ENCODE peak calls at places on chromosomes 1 and 21, in ten cellular contexts. One of them, this sample, is unnamed.

GRCh38 chr21:38567577-38568360 is 69.5 kb upstream of the ERG start:
- DNase-seq in RCC 7860: no peak
- DNase-seq in T-helper 2 cell: no peak
- DNase-seq in Calu3: no peak
- DNase-seq in naive thymus-derived CD8-positive, alpha-beta T cell: no peak
- DNase-seq in EH: peak
- DNase-seq in DMS153: no peak
- DNase-seq in putamen: no peak
- DNase-seq in fibroblast of lung: peak
- DNase-seq in astrocyte of the spinal cord: peak
- DNase-seq in this sample: peak

GRCh38 chr1:164361927-164362326 is 197.1 kb upstream of the PBX1 start:
- DNase-seq in RCC 7860: no peak
- DNase-seq in T-helper 2 cell: no peak
- DNase-seq in Calu3: no peak
- DNase-seq in naive thymus-derived CD8-positive, alpha-beta T cell: no peak
- DNase-seq in EH: no peak
- DNase-seq in DMS153: no peak
- DNase-seq in putamen: no peak
- DNase-seq in fibroblast of lung: no peak
- DNase-seq in astrocyte of the spinal cord: no peak
- DNase-seq in this sample: no peak

GRCh38 chr1:168287237-168287664 is 6.6 kb downstream of the TBX19 start:
- DNase-seq in RCC 7860: peak
- DNase-seq in T-helper 2 cell: peak
- DNase-seq in Calu3: no peak
- DNase-seq in naive thymus-derived CD8-positive, alpha-beta T cell: no peak
- DNase-seq in EH: peak
- DNase-seq in DMS153: peak
- DNase-seq in putamen: no peak
- DNase-seq in fibroblast of lung: peak
- DNase-seq in astrocyte of the spinal cord: peak
- DNase-seq in this sample: no peak

GRCh38 chr21:36830041-36830440 is 131.1 kb downstream of the SIM2 start:
- DNase-seq in RCC 7860: no peak
- DNase-seq in T-helper 2 cell: no peak
- DNase-seq in Calu3: no peak
- DNase-seq in naive thymus-derived CD8-positive, alpha-beta T cell: no peak
- DNase-seq in EH: no peak
- DNase-seq in DMS153: no peak
- DNase-seq in putamen: no peak
- DNase-seq in fibroblast of lung: no peak
- DNase-seq in astrocyte of the spinal cord: no peak
- DNase-seq in this sample: no peak

GRCh38 chr1:3690282-3691065 is 38.2 kb downstream of the TP73 start:
- DNase-seq in RCC 7860: no peak
- DNase-seq in T-helper 2 cell: no peak
- DNase-seq in Calu3: no peak
- DNase-seq in naive thymus-derived CD8-positive, alpha-beta T cell: no peak
- DNase-seq in EH: no peak
- DNase-seq in DMS153: peak
- DNase-seq in putamen: no peak
- DNase-seq in fibroblast of lung: no peak
- DNase-seq in astrocyte of the spinal cord: no peak
- DNase-seq in this sample: no peak

GRCh38 chr21:45209046-45209445 is 78.6 kb downstream of the POFUT2 start:
- DNase-seq in RCC 7860: no peak
- DNase-seq in T-helper 2 cell: peak
- DNase-seq in Calu3: no peak
- DNase-seq in naive thymus-derived CD8-positive, alpha-beta T cell: no peak
- DNase-seq in EH: peak
- DNase-seq in DMS153: no peak
- DNase-seq in putamen: no peak
- DNase-seq in fibroblast of lung: peak
- DNase-seq in astrocyte of the spinal cord: peak
- DNase-seq in this sample: peak

GRCh38 chr1:1759456-1760344 is 18.6 kb downstream of the NADK start:
- DNase-seq in RCC 7860: no peak
- DNase-seq in T-helper 2 cell: no peak
- DNase-seq in Calu3: peak
- DNase-seq in naive thymus-derived CD8-positive, alpha-beta T cell: no peak
- DNase-seq in EH: no peak
- DNase-seq in DMS153: peak
- DNase-seq in putamen: no peak
- DNase-seq in fibroblast of lung: no peak
- DNase-seq in astrocyte of the spinal cord: no peak
- DNase-seq in this sample: no peak

GRCh38 chr1:110960777-110961420 is 2.8 kb downstream of the LRIF1 start:
- DNase-seq in RCC 7860: no peak
- DNase-seq in T-helper 2 cell: no peak
- DNase-seq in Calu3: no peak
- DNase-seq in naive thymus-derived CD8-positive, alpha-beta T cell: no peak
- DNase-seq in EH: no peak
- DNase-seq in DMS153: no peak
- DNase-seq in putamen: no peak
- DNase-seq in fibroblast of lung: no peak
- DNase-seq in astrocyte of the spinal cord: no peak
- DNase-seq in this sample: no peak

GRCh38 chr21:28627691-28628090 is 365.0 kb downstream of the LTN1 start:
- DNase-seq in RCC 7860: no peak
- DNase-seq in T-helper 2 cell: no peak
- DNase-seq in Calu3: no peak
- DNase-seq in naive thymus-derived CD8-positive, alpha-beta T cell: no peak
- DNase-seq in EH: no peak
- DNase-seq in DMS153: no peak
- DNase-seq in putamen: no peak
- DNase-seq in fibroblast of lung: no peak
- DNase-seq in astrocyte of the spinal cord: no peak
- DNase-seq in this sample: no peak

GRCh38 chr1:14835725-14836124 is 237.2 kb downstream of the KAZN start:
- DNase-seq in RCC 7860: no peak
- DNase-seq in T-helper 2 cell: no peak
- DNase-seq in Calu3: no peak
- DNase-seq in naive thymus-derived CD8-positive, alpha-beta T cell: no peak
- DNase-seq in EH: no peak
- DNase-seq in DMS153: no peak
- DNase-seq in putamen: no peak
- DNase-seq in fibroblast of lung: peak
- DNase-seq in astrocyte of the spinal cord: peak
- DNase-seq in this sample: no peak

GRCh38 chr1:26268290-26269197 is 11.3 kb upstream of the SH3BGRL3 start:
- DNase-seq in RCC 7860: no peak
- DNase-seq in T-helper 2 cell: no peak
- DNase-seq in Calu3: no peak
- DNase-seq in naive thymus-derived CD8-positive, alpha-beta T cell: no peak
- DNase-seq in EH: no peak
- DNase-seq in DMS153: no peak
- DNase-seq in putamen: no peak
- DNase-seq in fibroblast of lung: no peak
- DNase-seq in astrocyte of the spinal cord: no peak
- DNase-seq in this sample: no peak

GRCh38 chr1:245444971-245445370 is 290.2 kb downstream of the KIF26B start:
- DNase-seq in RCC 7860: no peak
- DNase-seq in T-helper 2 cell: no peak
- DNase-seq in Calu3: no peak
- DNase-seq in naive thymus-derived CD8-positive, alpha-beta T cell: no peak
- DNase-seq in EH: no peak
- DNase-seq in DMS153: no peak
- DNase-seq in putamen: no peak
- DNase-seq in fibroblast of lung: no peak
- DNase-seq in astrocyte of the spinal cord: no peak
- DNase-seq in this sample: no peak

GRCh38 chr1:169509354-169509753 is 23.6 kb upstream of the SLC19A2 start:
- DNase-seq in RCC 7860: no peak
- DNase-seq in T-helper 2 cell: no peak
- DNase-seq in Calu3: peak
- DNase-seq in naive thymus-derived CD8-positive, alpha-beta T cell: no peak
- DNase-seq in EH: no peak
- DNase-seq in DMS153: peak
- DNase-seq in putamen: no peak
- DNase-seq in fibroblast of lung: no peak
- DNase-seq in astrocyte of the spinal cord: no peak
- DNase-seq in this sample: no peak

GRCh38 chr1:110196917-110197782 is 13.0 kb upstream of the KCNC4 start:
- DNase-seq in RCC 7860: peak
- DNase-seq in T-helper 2 cell: peak
- DNase-seq in Calu3: peak
- DNase-seq in naive thymus-derived CD8-positive, alpha-beta T cell: peak
- DNase-seq in EH: peak
- DNase-seq in DMS153: peak
- DNase-seq in putamen: no peak
- DNase-seq in fibroblast of lung: no peak
- DNase-seq in astrocyte of the spinal cord: peak
- DNase-seq in this sample: no peak

GRCh38 chr1:196115641-196116040 is 492.6 kb downstream of the KCNT2 start:
- DNase-seq in RCC 7860: no peak
- DNase-seq in T-helper 2 cell: no peak
- DNase-seq in Calu3: no peak
- DNase-seq in naive thymus-derived CD8-positive, alpha-beta T cell: no peak
- DNase-seq in EH: peak
- DNase-seq in DMS153: no peak
- DNase-seq in putamen: peak
- DNase-seq in fibroblast of lung: peak
- DNase-seq in astrocyte of the spinal cord: peak
- DNase-seq in this sample: no peak

GRCh38 chr21:42642219-42642745 is 11.1 kb upstream of the PDE9A start:
- DNase-seq in RCC 7860: no peak
- DNase-seq in T-helper 2 cell: no peak
- DNase-seq in Calu3: no peak
- DNase-seq in naive thymus-derived CD8-positive, alpha-beta T cell: no peak
- DNase-seq in EH: no peak
- DNase-seq in DMS153: no peak
- DNase-seq in putamen: no peak
- DNase-seq in fibroblast of lung: no peak
- DNase-seq in astrocyte of the spinal cord: no peak
- DNase-seq in this sample: no peak

GRCh38 chr21:41883582-41883981 is 4.4 kb upstream of the PRDM15 start:
- DNase-seq in RCC 7860: no peak
- DNase-seq in T-helper 2 cell: no peak
- DNase-seq in Calu3: no peak
- DNase-seq in naive thymus-derived CD8-positive, alpha-beta T cell: no peak
- DNase-seq in EH: no peak
- DNase-seq in DMS153: no peak
- DNase-seq in putamen: no peak
- DNase-seq in fibroblast of lung: peak
- DNase-seq in astrocyte of the spinal cord: no peak
- DNase-seq in this sample: no peak

GRCh38 chr1:112735752-112736151 is 20.6 kb upstream of the PPM1J start:
- DNase-seq in RCC 7860: peak
- DNase-seq in T-helper 2 cell: no peak
- DNase-seq in Calu3: no peak
- DNase-seq in naive thymus-derived CD8-positive, alpha-beta T cell: no peak
- DNase-seq in EH: peak
- DNase-seq in DMS153: no peak
- DNase-seq in putamen: no peak
- DNase-seq in fibroblast of lung: peak
- DNase-seq in astrocyte of the spinal cord: peak
- DNase-seq in this sample: peak

GRCh38 chr1:147757015-147757990 is 3.1 kb downstream of the GJA5 start:
- DNase-seq in RCC 7860: no peak
- DNase-seq in T-helper 2 cell: no peak
- DNase-seq in Calu3: peak
- DNase-seq in naive thymus-derived CD8-positive, alpha-beta T cell: no peak
- DNase-seq in EH: peak
- DNase-seq in DMS153: no peak
- DNase-seq in putamen: no peak
- DNase-seq in fibroblast of lung: no peak
- DNase-seq in astrocyte of the spinal cord: no peak
- DNase-seq in this sample: no peak

GRCh38 chr1:223261914-223262313 is 102.1 kb downstream of the SUSD4 start:
- DNase-seq in RCC 7860: no peak
- DNase-seq in T-helper 2 cell: no peak
- DNase-seq in Calu3: no peak
- DNase-seq in naive thymus-derived CD8-positive, alpha-beta T cell: no peak
- DNase-seq in EH: no peak
- DNase-seq in DMS153: no peak
- DNase-seq in putamen: no peak
- DNase-seq in fibroblast of lung: no peak
- DNase-seq in astrocyte of the spinal cord: no peak
- DNase-seq in this sample: no peak

GRCh38 chr1:163807331-163807730 is 485.6 kb downstream of the NUF2 start:
- DNase-seq in RCC 7860: no peak
- DNase-seq in T-helper 2 cell: no peak
- DNase-seq in Calu3: no peak
- DNase-seq in naive thymus-derived CD8-positive, alpha-beta T cell: no peak
- DNase-seq in EH: no peak
- DNase-seq in DMS153: no peak
- DNase-seq in putamen: no peak
- DNase-seq in fibroblast of lung: no peak
- DNase-seq in astrocyte of the spinal cord: no peak
- DNase-seq in this sample: no peak

This sample was measured in SJSA1.